ENCODE peak calls at places on chromosomes 5 and 9, in six cellular contexts. J, U, W, T, A and S are unnamed samples.

GRCh38 chr9:1702701-1703100 is 312.4 kb upstream of the SMARCA2 start:
- DNase-seq in J (no peak), U (no peak), W (no peak), T (no peak), A (no peak), S (no peak)

GRCh38 chr5:149323235-149324205 is 21.8 kb upstream of the GRPEL2 start:
- DNase-seq in J (no peak), U (no peak), W (no peak), T (no peak), A (peak), S (no peak)

GRCh38 chr5:132834057-132834456 is 3.6 kb upstream of the SHROOM1 start:
- DNase-seq in J (no peak), U (no peak), W (no peak), T (no peak), A (no peak), S (no peak)

GRCh38 chr9:119963258-119963797 is 594.1 kb upstream of the BRINP1 start:
- DNase-seq in J (no peak), U (no peak), W (no peak), T (peak), A (no peak), S (no peak)

GRCh38 chr5:132684496-132684895 is 10.7 kb downstream of the IL4 start:
- DNase-seq in J (no peak), U (no peak), W (peak), T (no peak), A (no peak), S (no peak)

GRCh38 chr9:15485836-15486678 is 24.7 kb downstream of the PSIP1 start:
- DNase-seq in J (no peak), U (no peak), W (no peak), T (no peak), A (peak), S (no peak)

GRCh38 chr5:160240350-160240749 is 11.0 kb downstream of the FABP6 start:
- DNase-seq in J (no peak), U (no peak), W (peak), T (no peak), A (no peak), S (no peak)

GRCh38 chr9:92846662-92847145 is 31.1 kb downstream of the ZNF484 start:
- DNase-seq in J (no peak), U (no peak), W (no peak), T (no peak), A (no peak), S (no peak)

GRCh38 chr9:70511858-70512257 is 97.4 kb upstream of the KLF9 start:
- DNase-seq in J (no peak), U (no peak), W (no peak), T (no peak), A (peak), S (no peak)

GRCh38 chr5:148209151-148209550 is 6.3 kb downstream of the SPINK6 start:
- DNase-seq in J (no peak), U (no peak), W (no peak), T (no peak), A (peak), S (no peak)

GRCh38 chr5:65032250-65032649 is 263.5 kb downstream of the CWC27 start:
- DNase-seq in J (no peak), U (no peak), W (peak), T (no peak), A (no peak), S (no peak)

GRCh38 chr5:149133795-149134777 is 7.2 kb upstream of the ABLIM3 start:
- DNase-seq in J (no peak), U (no peak), W (peak), T (no peak), A (no peak), S (no peak)

GRCh38 chr5:96714951-96715451 is 52.8 kb downstream of the CAST start:
- DNase-seq in J (no peak), U (no peak), W (no peak), T (no peak), A (peak), S (no peak)

GRCh38 chr5:114360816-114361723 is 800 bp upstream of the KCNN2 start:
- DNase-seq in J (peak), U (no peak), W (no peak), T (peak), A (no peak), S (peak)

GRCh38 chr5:149747141-149747832 is 17.2 kb downstream of the PPARGC1B start:
- DNase-seq in J (no peak), U (no peak), W (no peak), T (no peak), A (no peak), S (no peak)

GRCh38 chr5:140574165-140574564 is 9.5 kb downstream of the SLC35A4 start:
- DNase-seq in J (no peak), U (no peak), W (no peak), T (no peak), A (no peak), S (no peak)

GRCh38 chr9:73845954-73846690 is 651.0 kb upstream of the RORB start:
- DNase-seq in J (no peak), U (no peak), W (no peak), T (peak), A (no peak), S (no peak)

GRCh38 chr9:123225374-123225813 is 43.0 kb downstream of the STRBP start:
- DNase-seq in J (peak), U (peak), W (peak), T (peak), A (peak), S (peak)

GRCh38 chr9:107388890-107389289 is 100.7 kb downstream of the KLF4 start:
- DNase-seq in J (no peak), U (no peak), W (no peak), T (no peak), A (no peak), S (no peak)

GRCh38 chr5:42242210-42242609 is 181.0 kb upstream of the GHR start:
- DNase-seq in J (no peak), U (no peak), W (no peak), T (no peak), A (no peak), S (no peak)

GRCh38 chr5:78628260-78629024 is 20.1 kb downstream of the LHFPL2 start:
- DNase-seq in J (no peak), U (no peak), W (no peak), T (no peak), A (no peak), S (no peak)

GRCh38 chr5:131854134-131854533 is 57.3 kb upstream of the FNIP1 start:
- DNase-seq in J (no peak), U (peak), W (no peak), T (no peak), A (no peak), S (no peak)

GRCh38 chr5:154603978-154604679 is 126.1 kb upstream of the HAND1 start:
- DNase-seq in J (no peak), U (no peak), W (no peak), T (no peak), A (no peak), S (no peak)
- TF ChIP-seq POLR2AphosphoS5 in J (no peak), U (no peak), W (no peak), T (no peak), A (no peak), S (no peak)

GRCh38 chr9:131943397-131943796 is 136.3 kb downstream of the MED27 start:
- DNase-seq in J (no peak), U (no peak), W (no peak), T (no peak), A (no peak), S (no peak)
- TF ChIP-seq TAF1 in J (no peak), U (no peak), W (no peak), T (no peak), A (no peak), S (no peak)

GRCh38 chr9:33510264-33511183 is 13.5 kb upstream of the ANKRD18B start:
- DNase-seq in J (peak), U (no peak), W (peak), T (no peak), A (no peak), S (no peak)
- TF ChIP-seq POLR2A in J (no peak), U (peak), W (peak), T (peak), A (no peak), S (peak)

GRCh38 chr5:6379246-6379645 is 899 bp upstream of the MED10 start:
- DNase-seq in J (no peak), U (no peak), W (no peak), T (no peak), A (no peak), S (no peak)

GRCh38 chr5:6377582-6378127 is 692 bp downstream of the MED10 start:
- DNase-seq in J (no peak), U (no peak), W (no peak), T (no peak), A (peak), S (no peak)

GRCh38 chr5:6377121-6377520 is 1.2 kb downstream of the MED10 start:
- DNase-seq in J (no peak), U (no peak), W (no peak), T (no peak), A (no peak), S (no peak)

GRCh38 chr5:6383376-6383775 is 5.0 kb upstream of the MED10 start:
- DNase-seq in J (no peak), U (no peak), W (no peak), T (no peak), A (peak), S (no peak)

DNA sequence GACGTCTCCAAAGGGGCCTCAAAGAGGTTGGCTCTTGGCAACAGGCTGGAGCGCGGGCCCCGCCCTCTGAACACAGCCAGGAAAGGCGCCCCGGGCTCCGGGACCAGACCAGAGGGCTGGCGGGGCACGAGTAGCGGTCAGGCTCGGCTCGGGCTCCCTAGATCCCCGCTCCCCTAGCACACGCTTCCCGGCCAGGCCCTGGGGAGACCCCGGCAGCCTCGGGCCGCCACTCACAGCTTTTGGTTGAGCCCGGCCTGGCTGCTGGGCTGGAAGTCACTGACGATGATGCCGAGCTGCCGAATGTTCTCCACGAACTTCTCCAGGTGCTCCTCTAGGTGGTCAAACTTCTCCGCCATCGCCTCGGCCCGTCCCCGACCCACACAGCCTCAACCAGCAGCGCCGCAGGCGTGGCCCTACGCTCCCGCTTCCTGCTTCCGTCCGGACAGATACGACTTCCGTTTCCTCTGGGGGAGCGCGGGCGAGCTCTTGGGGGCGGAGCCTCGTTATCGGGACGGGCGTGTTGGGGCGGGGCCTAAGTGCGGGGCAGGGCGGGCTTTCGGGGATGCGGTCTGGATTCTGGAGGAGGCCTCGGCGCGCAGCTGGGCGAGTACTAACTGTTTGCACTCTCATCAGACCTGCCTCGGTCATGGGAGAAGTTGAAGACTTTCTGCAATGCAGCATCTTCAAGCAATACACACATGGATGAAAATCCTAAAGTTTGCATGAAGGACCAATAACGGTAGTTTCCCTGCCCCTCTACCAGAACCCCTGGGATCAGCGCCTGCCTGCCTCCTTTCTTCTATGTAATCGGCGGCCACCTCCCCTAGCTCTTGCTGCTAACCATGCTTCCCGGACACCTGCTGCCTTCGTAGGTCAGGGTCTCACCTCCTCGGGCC is at the start of gene MED10:
- DNase-seq in J (peak), U (peak), W (peak), T (peak), A (peak), S (peak)
- TF ChIP-seq POLR2AphosphoS5 in J (peak), U (peak), W (peak), T (peak), A (peak), S (peak)